ENCODE peak calls at places on chromosomes 3 and 15, in five cellular contexts. K is heart right ventricle, Z is epithelial cell of esophagus, U is GM10248, H is foreskin fibroblast. S is an unnamed sample.

GRCh38 chr3:15753056-15753710 is 44.6 kb downstream of the ANKRD28 start:
- DNase-seq in U (no peak), H (no peak), Z (no peak), K (no peak), S (no peak)

GRCh38 chr3:119221779-119222320 is 18.8 kb downstream of the B4GALT4 start:
- DNase-seq in H (peak; percentile 73), K (no peak), Z (no peak), U (no peak), S (no peak)

GRCh38 chr15:75647370-75648155 is at the start of gene SNX33:
- DNase-seq in K (peak; percentile 83), H (peak; percentile 94), Z (peak; percentile 88), U (peak; percentile 79), S (peak; percentile 84)

GRCh38 chr15:49620658-49621326 is at the start of the genes DTWD1 and FAM227B:
- DNase-seq in K (peak; percentile 96), Z (peak; percentile 97), U (peak; percentile 93), H (peak; percentile 100), S (peak; percentile 93)

GRCh38 chr15:49152552-49153337 is 2.7 kb downstream of the COPS2 start:
- DNase-seq in U (no peak), H (no peak), Z (peak; percentile 4), K (no peak), S (no peak)

GRCh38 chr15:31974855-31975421 is 55.4 kb upstream of the CHRNA7 start:
- DNase-seq in Z (no peak), H (peak; percentile 10), U (peak; percentile 53), K (no peak), S (peak; percentile 64)

GRCh38 chr15:91627473-91628309 is 225.8 kb upstream of the SLCO3A1 start:
- DNase-seq in H (no peak), K (peak; percentile 63), Z (no peak), U (no peak), S (no peak)

GRCh38 chr15:92541197-92542190 is 114.1 kb downstream of the FAM174B start:
- DNase-seq in H (no peak), U (no peak), K (peak; percentile 22), Z (peak; percentile 2), S (no peak)

GRCh38 chr3:78867409-78868372 is 900.1 kb downstream of the ROBO1 start:
- DNase-seq in Z (no peak), U (no peak), H (peak; percentile 74), K (no peak), S (no peak)

GRCh38 chr15:80920271-80920699 is 69.3 kb downstream of the MESD start:
- DNase-seq in U (no peak), Z (no peak), H (no peak), K (no peak), S (no peak)

GRCh38 chr3:123745184-123745855 is 138.8 kb downstream of the MYLK start:
- DNase-seq in U (no peak), H (no peak), Z (peak; percentile 14), K (no peak), S (no peak)

GRCh38 chr3:54535619-54536018 is 392.2 kb downstream of the LRTM1 start:
- DNase-seq in Z (no peak), K (no peak), U (no peak), H (no peak), S (no peak)

GRCh38 chr15:67156834-67157233 is 91.4 kb downstream of the SMAD3 start:
- DNase-seq in K (no peak), Z (no peak), U (no peak), H (no peak), S (no peak)

GRCh38 chr3:164233951-164234350 is 844.3 kb downstream of the SI start:
- DNase-seq in K (no peak), U (no peak), Z (no peak), H (no peak), S (no peak)

GRCh38 chr3:100087203-100087602 is 27.1 kb downstream of the FILIP1L start:
- DNase-seq in H (peak; percentile 69), Z (no peak), U (peak; percentile 30), K (no peak), S (no peak)

GRCh38 chr3:107794664-107795443 is 272.1 kb downstream of the BBX start:
- DNase-seq in Z (no peak), K (no peak), H (peak; percentile 31), U (no peak), S (no peak)

GRCh38 chr15:36726224-36726623 is 146.8 kb downstream of the CDIN1 start:
- DNase-seq in K (no peak), H (no peak), U (no peak), Z (no peak), S (no peak)

GRCh38 chr3:159922861-159923312 is 65.7 kb upstream of the IL12A start:
- DNase-seq in Z (no peak), K (no peak), U (peak; percentile 60), H (no peak), S (peak; percentile 38)

GRCh38 chr3:108008106-108008505 is 82.7 kb downstream of the CD47 start:
- DNase-seq in U (no peak), K (no peak), H (no peak), Z (no peak), S (no peak)

GRCh38 chr3:3707858-3708768 is 91.1 kb upstream of the LRRN1 start:
- DNase-seq in U (no peak), H (no peak), K (no peak), Z (peak; percentile 61), S (no peak)

GRCh38 chr3:25420885-25421284 is 7.2 kb upstream of the RARB start:
- DNase-seq in H (no peak), Z (peak; percentile 69), U (no peak), K (no peak), S (no peak)

GRCh38 chr3:149933008-149933407 is 37.7 kb downstream of the PFN2 start:
- DNase-seq in Z (no peak), U (no peak), H (no peak), K (no peak), S (no peak)

GRCh38 chr15:97993310-97993738 is 32.8 kb downstream of the ARRDC4 start:
- DNase-seq in Z (no peak), H (no peak), U (no peak), K (no peak), S (no peak)

GRCh38 chr15:55360256-55360655 is 41.2 kb downstream of the PIGB start:
- DNase-seq in K (no peak), Z (no peak), U (no peak), H (no peak), S (no peak)

GRCh38 chr3:123405936-123406510 is 42.9 kb downstream of the ADCY5 start:
- DNase-seq in K (no peak), Z (no peak), U (no peak), H (no peak), S (no peak)

GRCh38 chr3:5188419-5189405 is 1.2 kb downstream of the EDEM1 start:
- DNase-seq in K (no peak), U (no peak), Z (peak; percentile 59), H (peak; percentile 45), S (peak; percentile 34)

GRCh38 chr15:99390667-99391066 is 139.4 kb downstream of the LRRC28 start:
- DNase-seq in K (no peak), Z (no peak), H (no peak), U (no peak), S (no peak)

GRCh38 chr15:80706161-80706560 is 11.1 kb downstream of the ABHD17C start:
- DNase-seq in H (no peak), U (no peak), K (no peak), Z (no peak), S (no peak)

GRCh38 chr3:13749063-13749764 is 130.7 kb downstream of the WNT7A start:
- DNase-seq in Z (no peak), H (no peak), U (no peak), K (no peak), S (no peak)

GRCh38 chr3:13746385-13746784 is 133.5 kb downstream of the WNT7A start:
- DNase-seq in K (no peak), Z (no peak), U (no peak), H (no peak), S (no peak)

GRCh38 chr3:13748500-13748899 is 131.4 kb downstream of the WNT7A start:
- DNase-seq in H (no peak), K (no peak), U (no peak), Z (no peak), S (no peak)

GRCh38 chr3:13747627-13748026 is 132.2 kb downstream of the WNT7A start:
- DNase-seq in K (no peak), U (no peak), H (no peak), Z (no peak), S (no peak)

DNA sequence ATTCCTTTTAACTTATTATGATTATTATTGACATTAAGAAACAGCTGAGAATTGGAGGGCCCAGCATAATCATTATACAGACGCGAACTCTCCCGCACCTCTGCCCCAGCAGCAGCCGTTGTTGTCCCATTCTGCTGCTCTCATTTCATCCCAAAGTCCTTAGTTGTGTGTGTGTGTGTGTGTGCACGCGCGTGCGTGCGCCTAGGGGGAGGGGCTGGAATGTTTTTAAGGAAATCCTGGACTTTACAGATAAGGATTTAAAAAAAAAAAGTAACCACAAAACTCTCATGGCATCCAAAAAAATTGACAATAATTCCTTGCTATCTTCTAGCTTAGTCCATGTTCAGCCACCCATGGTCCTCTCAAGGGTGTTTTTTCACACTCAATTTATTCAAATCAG is 134.2 kb downstream of the WNT7A start:
- DNase-seq in H (no peak), Z (no peak), K (no peak), U (no peak), S (no peak)
- TF ChIP-seq CTCF in H (no peak), Z (no peak), K (no peak), U (no peak), S (no peak)

DNA sequence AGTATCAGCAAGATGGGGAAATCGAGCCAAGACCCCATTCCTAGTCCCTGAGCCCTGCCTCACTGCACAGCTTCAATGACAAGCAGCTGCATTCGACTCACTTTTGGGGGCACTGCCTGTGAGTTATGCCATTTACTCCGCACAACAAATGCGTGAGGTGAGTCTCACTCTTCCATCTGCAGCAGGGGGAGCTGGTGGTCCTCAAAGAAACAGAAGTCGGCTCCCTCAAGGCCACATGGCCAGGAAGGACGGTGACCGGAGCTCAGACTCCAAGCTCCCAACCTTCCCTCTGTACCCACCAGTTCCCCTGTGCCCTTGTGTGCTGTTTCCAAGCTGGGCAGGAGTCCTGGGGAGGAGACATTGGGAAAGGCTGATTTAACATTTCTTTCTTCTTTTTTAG is 127.7 kb upstream of the IQSEC1 start:
- DNase-seq in H (no peak), Z (no peak), U (no peak), K (no peak), S (no peak)
- TF ChIP-seq CTCF in H (no peak), Z (no peak), U (peak; percentile 15), K (peak; percentile 11), S (no peak)

DNA sequence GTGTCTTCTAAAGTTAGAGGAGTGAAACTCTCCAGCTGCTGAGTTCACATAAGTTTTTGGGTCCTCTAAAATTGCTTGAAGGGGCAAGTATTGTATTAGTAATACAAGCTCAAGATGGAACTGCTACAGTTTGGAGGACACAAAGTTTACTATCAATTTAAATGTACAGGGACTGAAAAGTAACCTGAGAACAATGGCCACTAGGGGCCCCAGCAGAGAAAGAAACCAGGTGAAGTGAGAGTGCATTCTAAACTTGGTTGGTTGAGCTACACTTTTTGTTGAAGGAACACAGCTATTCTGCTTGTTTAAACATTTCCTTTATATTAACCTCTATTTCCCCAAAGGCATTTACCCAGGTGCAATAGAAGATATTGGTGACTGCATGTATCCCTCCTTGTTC is 755.5 kb downstream of the GBE1 start:
- DNase-seq in U (no peak), Z (peak; percentile 1), H (no peak), K (no peak), S (no peak)
- TF ChIP-seq CTCF in U (no peak), Z (no peak), H (no peak), K (no peak), S (no peak)

DNA sequence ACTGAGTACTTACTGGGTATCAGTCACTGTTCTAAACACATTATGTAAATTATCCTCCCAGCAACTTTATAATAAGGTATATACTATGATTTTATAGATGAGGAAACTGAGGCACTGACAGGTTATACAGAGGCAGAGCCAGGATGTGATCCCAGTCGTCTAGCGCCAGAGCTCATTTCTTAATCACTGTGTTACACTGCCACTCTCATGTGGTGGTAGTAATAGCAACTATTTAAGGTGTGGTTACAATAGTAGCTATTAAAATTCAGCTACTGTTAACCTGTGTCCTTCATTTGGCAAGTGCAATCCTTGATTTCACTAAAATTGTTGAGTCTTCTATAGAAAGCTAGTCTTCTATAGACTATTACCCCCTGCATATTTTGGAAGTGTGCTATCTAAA is 43.1 kb upstream of the TRPC1 start:
- DNase-seq in U (no peak), Z (peak; percentile 51), H (no peak), K (no peak), S (no peak)
- TF ChIP-seq CTCF in U (no peak), Z (peak; percentile 49), H (no peak), K (no peak), S (no peak)